ENCODE peak calls at places on chromosomes 5 and 9, in six cellular contexts. S is NCI-H1105, Y is Calu3, R is cardiac fibroblast, I is Right ventricle myocardium superior, V is AG04450. D is an unnamed sample.

GRCh38 chr9:92600075-92600741 is 64.4 kb upstream of the ECM2 start:
- DNase-seq in S (no peak), Y (no peak), R (no peak), I (no peak), V (no peak), D (no peak)

GRCh38 chr5:26955161-26955560 is 83.2 kb downstream of the CDH9 start:
- DNase-seq in S (no peak), Y (no peak), R (no peak), I (no peak), V (no peak), D (no peak)

GRCh38 chr5:180519098-180519497 is 24.9 kb downstream of the CNOT6 start:
- DNase-seq in S (no peak), Y (no peak), R (peak; percentile 69), I (no peak), V (no peak), D (no peak)

GRCh38 chr9:27368317-27368985 is 71.5 kb upstream of the EQTN start:
- DNase-seq in S (no peak), Y (no peak), R (peak; percentile 29), I (no peak), V (no peak), D (peak; percentile 85)

GRCh38 chr9:92059669-92060068 is 55.5 kb downstream of the SPTLC1 start:
- DNase-seq in S (no peak), Y (no peak), R (no peak), I (no peak), V (no peak), D (no peak)

GRCh38 chr5:143400541-143401252 is 2.8 kb downstream of the NR3C1 start:
- DNase-seq in S (no peak), Y (no peak), R (peak; percentile 52), I (no peak), V (no peak), D (peak; percentile 76)

GRCh38 chr5:149646564-149646963 is 65.3 kb downstream of the ARHGEF37 start:
- DNase-seq in S (peak; percentile 72), Y (no peak), R (no peak), I (no peak), V (no peak), D (no peak)

GRCh38 chr5:104297076-104297475 is 734.5 kb upstream of the NUDT12 start:
- DNase-seq in S (no peak), Y (no peak), R (no peak), I (no peak), V (no peak), D (no peak)

GRCh38 chr5:160054831-160055230 is 45.9 kb downstream of the TTC1 start:
- DNase-seq in S (no peak), Y (no peak), R (no peak), I (no peak), V (no peak), D (no peak)

GRCh38 chr9:113988951-113989780 is 88.9 kb downstream of the AMBP start:
- DNase-seq in S (no peak), Y (no peak), R (peak; percentile 85), I (peak; percentile 78), V (no peak), D (no peak)

GRCh38 chr5:96893342-96893741 is 17.0 kb downstream of the ERAP2 start:
- DNase-seq in S (no peak), Y (no peak), R (peak; percentile 80), I (no peak), V (peak; percentile 45), D (no peak)

GRCh38 chr5:137199966-137200365 is 299.2 kb downstream of the SPOCK1 start:
- DNase-seq in S (no peak), Y (no peak), R (peak; percentile 28), I (no peak), V (no peak), D (no peak)

GRCh38 chr9:82031538-82032280 is 43.1 kb downstream of the SPATA31D1 start:
- DNase-seq in S (no peak), Y (peak; percentile 10), R (peak; percentile 87), I (no peak), V (peak; percentile 30), D (peak; percentile 5)

GRCh38 chr5:146860213-146860891 is 18.2 kb downstream of the PPP2R2B start:
- DNase-seq in S (no peak), Y (peak; percentile 8), R (no peak), I (no peak), V (no peak), D (no peak)

D was measured in globus pallidus.